ENCODE peak calls at places on chromosomes 6 and 20, in eight cellular contexts. L is fibroblast of lung; H is CD8-positive, alpha-beta T cell; X is cardiac fibroblast; N is PC-3; Q is hepatocyte; T is tibial nerve; G is testis. E is an unnamed sample.

GRCh38 chr6:160088069-160088773 is 33.4 kb upstream of the SLC22A1 start:
- DNase-seq in L (peak), H (no peak), X (peak), N (peak), Q (peak), T (peak), G (peak), E (no peak)

GRCh38 chr20:34938466-34939163 is 17.0 kb downstream of the GSS start:
- DNase-seq in L (no peak), H (no peak), X (no peak), N (no peak), Q (no peak), T (peak), G (peak), E (no peak)

GRCh38 chr6:36962874-36963273 is 8.3 kb downstream of the PI16 start:
- DNase-seq in L (no peak), H (peak), X (peak), N (no peak), Q (peak), T (peak), G (peak), E (peak)

GRCh38 chr6:83908813-83909212 is 49.3 kb downstream of the CYB5R4 start:
- DNase-seq in L (peak), H (no peak), X (peak), N (peak), Q (no peak), T (no peak), G (no peak), E (no peak)

GRCh38 chr20:49909499-49910339 is 5.6 kb downstream of the SPATA2 start:
- DNase-seq in L (no peak), H (no peak), X (no peak), N (no peak), Q (peak), T (no peak), G (peak), E (no peak)

GRCh38 chr6:148445116-148445515 is 102.5 kb downstream of the SASH1 start:
- DNase-seq in L (no peak), H (no peak), X (no peak), N (peak), Q (no peak), T (no peak), G (no peak), E (no peak)

GRCh38 chr6:95866732-95867131 is 149.0 kb upstream of the FUT9 start:
- DNase-seq in L (no peak), H (no peak), X (peak), N (peak), Q (peak), T (no peak), G (peak), E (no peak)

GRCh38 chr6:125207956-125208355 is 54.4 kb downstream of the TPD52L1 start:
- DNase-seq in L (peak), H (no peak), X (no peak), N (no peak), Q (no peak), T (no peak), G (no peak), E (no peak)

GRCh38 chr6:11277275-11278206 is 45.1 kb upstream of the NEDD9 start:
- DNase-seq in L (peak), H (no peak), X (peak), N (peak), Q (peak), T (no peak), G (peak), E (peak)

GRCh38 chr6:53065266-53066058 is at the start of gene FBXO9:
- DNase-seq in L (peak), H (peak), X (no peak), N (peak), Q (peak), T (no peak), G (peak), E (no peak)

GRCh38 chr20:44304383-44304782 is 6.6 kb downstream of the FITM2 start:
- DNase-seq in L (no peak), H (no peak), X (no peak), N (no peak), Q (no peak), T (no peak), G (no peak), E (no peak)

GRCh38 chr6:149168968-149169367 is 148.5 kb upstream of the TAB2 start:
- DNase-seq in L (no peak), H (no peak), X (no peak), N (no peak), Q (no peak), T (no peak), G (no peak), E (no peak)

GRCh38 chr6:11779308-11780096 is 899 bp upstream of the ADTRP start:
- DNase-seq in L (peak), H (no peak), X (peak), N (no peak), Q (peak), T (no peak), G (no peak), E (no peak)

GRCh38 chr6:122025104-122025503 is 374.3 kb upstream of the HSF2 start:
- DNase-seq in L (no peak), H (no peak), X (no peak), N (no peak), Q (no peak), T (no peak), G (no peak), E (no peak)

GRCh38 chr20:38840053-38840893 is 34.8 kb downstream of the PPP1R16B start:
- DNase-seq in L (no peak), H (no peak), X (peak), N (no peak), Q (no peak), T (no peak), G (peak), E (no peak)

GRCh38 chr6:124066995-124067552 is 263.4 kb downstream of the NKAIN2 start:
- DNase-seq in L (no peak), H (no peak), X (no peak), N (no peak), Q (no peak), T (no peak), G (no peak), E (no peak)

GRCh38 chr6:32968770-32969684 is 633 bp downstream of the BRD2 start:
- DNase-seq in L (peak), H (peak), X (peak), N (peak), Q (peak), T (peak), G (peak), E (no peak)

GRCh38 chr6:167115054-167115453 is 7.8 kb upstream of the CCR6 start:
- DNase-seq in L (no peak), H (no peak), X (no peak), N (no peak), Q (no peak), T (no peak), G (no peak), E (no peak)

GRCh38 chr6:75727206-75727605 is 21.8 kb upstream of the MYO6 start:
- DNase-seq in L (no peak), H (no peak), X (no peak), N (no peak), Q (no peak), T (no peak), G (no peak), E (no peak)

GRCh38 chr20:57428611-57429496 is 37.7 kb downstream of the RBM38 start:
- DNase-seq in L (no peak), H (no peak), X (no peak), N (no peak), Q (no peak), T (no peak), G (no peak), E (no peak)

GRCh38 chr20:43940518-43941225 is 26.0 kb downstream of the TOX2 start:
- DNase-seq in L (no peak), H (no peak), X (no peak), N (no peak), Q (no peak), T (no peak), G (no peak), E (no peak)

GRCh38 chr6:118668761-118669411 is 17.5 kb upstream of the CEP85L start:
- DNase-seq in L (peak), H (no peak), X (peak), N (peak), Q (no peak), T (no peak), G (no peak), E (no peak)

GRCh38 chr6:37536462-37537225 is 37.0 kb upstream of the CCDC167 start:
- DNase-seq in L (no peak), H (no peak), X (no peak), N (no peak), Q (no peak), T (no peak), G (no peak), E (no peak)

GRCh38 chr6:27553123-27553904 is 80.4 kb upstream of the ZNF184 start:
- DNase-seq in L (peak), H (no peak), X (peak), N (no peak), Q (peak), T (no peak), G (no peak), E (no peak)

GRCh38 chr6:6987749-6988148 is 120.0 kb upstream of the RREB1 start:
- DNase-seq in L (no peak), H (no peak), X (no peak), N (no peak), Q (no peak), T (no peak), G (no peak), E (no peak)

GRCh38 chr6:166772518-166772917 is 145.5 kb upstream of the RPS6KA2 start:
- DNase-seq in L (no peak), H (no peak), X (no peak), N (peak), Q (no peak), T (no peak), G (no peak), E (no peak)

GRCh38 chr6:47426524-47427302 is 50.9 kb upstream of the CD2AP start:
- DNase-seq in L (peak), H (no peak), X (no peak), N (no peak), Q (no peak), T (no peak), G (no peak), E (no peak)

GRCh38 chr6:21740719-21741118 is 147.2 kb downstream of the SOX4 start:
- DNase-seq in L (peak), H (no peak), X (peak), N (peak), Q (no peak), T (no peak), G (no peak), E (no peak)

GRCh38 chr6:97102152-97102790 is 177.7 kb downstream of the KLHL32 start:
- DNase-seq in L (no peak), H (no peak), X (no peak), N (no peak), Q (no peak), T (no peak), G (no peak), E (no peak)

GRCh38 chr6:92473056-92473455 is 946.3 kb downstream of the EPHA7 start:
- DNase-seq in L (no peak), H (no peak), X (no peak), N (no peak), Q (no peak), T (no peak), G (no peak), E (no peak)

GRCh38 chr6:139373154-139373927 is 1.1 kb downstream of the CITED2 start:
- DNase-seq in L (peak), H (peak), X (peak), N (peak), Q (peak), T (peak), G (peak), E (no peak)

GRCh38 chr6:75609639-75610590 is 8.2 kb downstream of the SENP6 start:
- DNase-seq in L (peak), H (no peak), X (no peak), N (no peak), Q (no peak), T (no peak), G (no peak), E (no peak)

GRCh38 chr20:34791289-34792020 is 34.0 kb downstream of the NCOA6 start:
- DNase-seq in L (peak), H (no peak), X (peak), N (peak), Q (peak), T (no peak), G (no peak), E (no peak)

GRCh38 chr6:116218172-116218633 is 35.7 kb downstream of the TSPYL4 start:
- DNase-seq in L (no peak), H (no peak), X (peak), N (peak), Q (peak), T (no peak), G (no peak), E (no peak)

DNA sequence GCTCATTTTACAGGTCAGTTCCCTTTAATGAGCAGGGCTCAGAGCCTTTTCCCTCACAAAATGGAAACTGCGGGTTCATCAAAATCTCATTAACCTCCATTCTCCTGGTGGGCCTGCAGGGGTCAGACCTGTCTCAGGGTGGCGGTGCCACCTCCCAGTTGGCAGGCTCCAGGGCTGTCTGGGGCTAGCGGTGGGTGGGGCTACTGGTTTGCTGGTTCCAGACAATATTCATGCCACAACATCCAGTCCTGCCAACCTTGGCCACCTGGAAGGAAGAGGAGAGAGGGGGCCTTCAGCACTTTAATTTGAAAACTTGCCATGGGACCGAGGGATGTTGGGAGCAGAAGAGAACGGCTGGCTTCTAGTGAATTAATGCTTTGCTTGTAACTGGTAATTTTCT is 41.9 kb upstream of the CTNNBL1 start:
- DNase-seq in L (peak), H (no peak), X (peak), N (peak), Q (no peak), T (no peak), G (peak), E (no peak)
- TF ChIP-seq CTCF in L (peak), H (no peak), X (peak), N (peak), Q (peak), T (no peak), G (peak), E (peak)

DNA sequence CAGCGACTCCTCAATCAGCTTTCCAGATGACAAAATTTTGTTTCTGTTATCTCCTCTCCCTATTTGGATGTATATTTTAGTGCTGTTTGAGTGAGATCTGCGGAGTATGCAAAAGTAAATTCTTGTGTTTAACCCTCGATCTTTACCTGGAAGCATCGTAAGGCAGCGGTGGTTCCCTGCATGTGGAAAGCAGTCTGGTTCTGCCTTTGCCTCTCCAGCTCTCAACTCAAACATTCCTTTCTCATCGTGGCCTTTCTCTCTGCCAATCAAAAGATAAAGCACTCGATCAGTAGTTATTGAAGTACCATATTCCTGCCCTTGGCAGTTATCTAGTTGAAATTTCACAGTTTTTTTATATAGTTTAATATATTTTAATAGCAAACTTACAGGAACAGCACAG is 44.0 kb upstream of the BTN3A2 start:
- DNase-seq in L (no peak), H (no peak), X (no peak), N (no peak), Q (no peak), T (no peak), G (no peak), E (no peak)
- H3K4me3 ChIP-seq in L (no peak), H (no peak), X (no peak), N (peak), Q (no peak), T (no peak), G (no peak), E (peak)

DNA sequence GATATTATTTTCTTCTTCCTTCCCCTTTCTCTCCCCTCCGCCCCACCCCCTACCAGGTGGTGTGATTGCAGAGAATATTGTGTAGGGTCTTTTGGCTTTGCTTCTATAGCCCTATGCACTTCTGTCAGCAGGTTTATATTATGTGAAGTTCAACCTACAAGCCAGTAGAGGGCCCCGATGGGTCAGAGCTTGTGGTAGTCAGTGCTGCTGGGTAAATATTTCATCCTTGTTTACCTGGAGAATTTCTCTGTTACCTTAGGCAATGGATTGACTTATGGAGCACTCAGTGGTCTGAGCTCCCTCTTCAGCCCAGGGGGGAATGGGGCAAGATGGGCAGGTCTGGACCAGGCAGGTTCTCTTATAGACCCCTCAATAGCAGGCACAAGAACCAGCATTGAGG is 720.9 kb downstream of the GRIK2 start:
- DNase-seq in L (no peak), H (no peak), X (no peak), N (peak), Q (peak), T (no peak), G (peak), E (no peak)
- TF ChIP-seq CTCF in L (no peak), H (no peak), X (no peak), N (peak), Q (no peak), T (no peak), G (no peak), E (peak)

GRCh38 chr6:41787219-41787917 is at the start of gene TOMM6:
- DNase-seq in L (peak), H (peak), X (peak), N (peak), Q (peak), T (peak), G (peak), E (peak)

GRCh38 chr6:41785254-41785653 is 2.2 kb upstream of the TOMM6 start:
- DNase-seq in L (no peak), H (no peak), X (no peak), N (no peak), Q (no peak), T (no peak), G (no peak), E (no peak)

GRCh38 chr6:41786451-41787218 is 859 bp upstream of the TOMM6 start:
- DNase-seq in L (peak), H (peak), X (peak), N (peak), Q (peak), T (peak), G (peak), E (no peak)

GRCh38 chr6:41784581-41785171 is 2.8 kb upstream of the TOMM6 start:
- DNase-seq in L (no peak), H (no peak), X (no peak), N (no peak), Q (no peak), T (no peak), G (no peak), E (no peak)

GRCh38 chr6:41785689-41786450 is 1.6 kb upstream of the TOMM6 start:
- DNase-seq in L (peak), H (no peak), X (peak), N (no peak), Q (peak), T (no peak), G (peak), E (no peak)
- H3K4me3 ChIP-seq in L (peak), H (peak), X (peak), N (peak), Q (peak), T (peak), G (peak), E (peak)

GRCh38 chr6:88044530-88044929 is 3.1 kb upstream of the SPACA1 start:
- DNase-seq in L (no peak), H (no peak), X (no peak), N (no peak), Q (no peak), T (no peak), G (no peak), E (no peak)
- TF ChIP-seq CTCF in L (no peak), H (no peak), X (no peak), N (no peak), Q (no peak), T (no peak), G (no peak), E (no peak)

E was measured in GM12864.